ENCODE peak calls at places on chromosome 9, in four cellular contexts. X is C1 segment of cervical spinal cord, R is sciatic nerve, M is mucosa of gallbladder. B is an unnamed sample.
A peak's percentile ranks its signal among the peaks of the same experiment; 100 is the strongest.

GRCh38 chr9:90219548-90220118 is 423.0 kb downstream of the DIRAS2 start:
- DNase-seq in X (no peak), R (no peak), M (no peak), B (no peak)

GRCh38 chr9:128103589-128103962 is 24.0 kb downstream of the PTGES2 start:
- DNase-seq in X (no peak), R (no peak), M (no peak), B (no peak)

GRCh38 chr9:112559629-112560413 is 73.2 kb downstream of the KIAA1958 start:
- DNase-seq in X (no peak), R (no peak), M (no peak), B (no peak)

GRCh38 chr9:97983524-97984187 is 515 bp downstream of the ANP32B start:
- DNase-seq in X (peak; percentile 89), R (peak; percentile 77), M (peak; percentile 37), B (no peak)

GRCh38 chr9:106761493-106761892 is 101.5 kb upstream of the ZNF462 start:
- DNase-seq in X (no peak), R (no peak), M (no peak), B (no peak)

GRCh38 chr9:4262735-4263141 is 37.1 kb downstream of the GLIS3 start:
- DNase-seq in X (no peak), R (no peak), M (no peak), B (no peak)

GRCh38 chr9:124322618-124323432 is 65.1 kb downstream of the NEK6 start:
- DNase-seq in X (no peak), R (no peak), M (no peak), B (no peak)

GRCh38 chr9:126638571-126639132 is 24.9 kb downstream of the LMX1B start:
- DNase-seq in X (no peak), R (no peak), M (peak; percentile 22), B (no peak)

GRCh38 chr9:18490591-18491370 is 16.8 kb downstream of the ADAMTSL1 start:
- DNase-seq in X (no peak), R (no peak), M (no peak), B (no peak)

GRCh38 chr9:129740666-129741464 is 12.0 kb downstream of the PTGES start:
- DNase-seq in X (no peak), R (no peak), M (no peak), B (no peak)

GRCh38 chr9:128007566-128008138 is 26.9 kb upstream of the EEIG1 start:
- DNase-seq in X (no peak), R (no peak), M (peak; percentile 76), B (no peak)

GRCh38 chr9:81490605-81491331 is 198.6 kb downstream of the TLE1 start:
- DNase-seq in X (no peak), R (no peak), M (no peak), B (no peak)

GRCh38 chr9:76574171-76574767 is 115.3 kb downstream of the GCNT1 start:
- DNase-seq in X (no peak), R (no peak), M (no peak), B (no peak)

GRCh38 chr9:18404482-18405029 is 69.4 kb upstream of the ADAMTSL1 start:
- DNase-seq in X (no peak), R (no peak), M (no peak), B (no peak)

GRCh38 chr9:125261501-125262216 is at the start of gene GAPVD1:
- DNase-seq in X (peak; percentile 93), R (peak; percentile 89), M (peak; percentile 84), B (peak; percentile 59)

GRCh38 chr9:71602652-71603051 is 165.7 kb downstream of the CEMIP2 start:
- DNase-seq in X (no peak), R (no peak), M (no peak), B (no peak)

GRCh38 chr9:132663120-132663519 is 6.7 kb downstream of the DDX31 start:
- DNase-seq in X (no peak), R (no peak), M (no peak), B (no peak)

GRCh38 chr9:128554155-128554862 is 1.9 kb downstream of the SPTAN1 start:
- DNase-seq in X (no peak), R (no peak), M (peak; percentile 74), B (no peak)

GRCh38 chr9:109117856-109118801 is 1.6 kb downstream of the TMEM245 start:
- DNase-seq in X (no peak), R (no peak), M (peak; percentile 48), B (no peak)